ENCODE peak calls at places on chromosomes 7 and 10, in nine cellular contexts. D, I, N, F, B, Y, Q, E and J are unnamed samples.

GRCh38 chr10:44937201-44938005 is 22.2 kb upstream of the RASSF4 start:
- DNase-seq in D (no peak), I (no peak), N (no peak), F (no peak), B (peak), Y (peak), Q (peak), E (no peak), J (peak)

GRCh38 chr7:23909426-23909825 is 199.4 kb downstream of the STK31 start:
- DNase-seq in D (no peak), I (no peak), N (no peak), F (no peak), B (no peak), Y (no peak), Q (no peak), E (no peak), J (no peak)

GRCh38 chr7:64685741-64686140 is 19.8 kb downstream of the ZNF107 start:
- DNase-seq in D (no peak), I (no peak), N (no peak), F (no peak), B (no peak), Y (no peak), Q (no peak), E (no peak), J (no peak)

GRCh38 chr10:74855027-74855426 is 28.6 kb downstream of the KAT6B start:
- DNase-seq in D (no peak), I (no peak), N (no peak), F (no peak), B (no peak), Y (no peak), Q (no peak), E (no peak), J (peak)

GRCh38 chr7:23105086-23105643 is 420 bp upstream of the KLHL7 start:
- DNase-seq in D (no peak), I (no peak), N (no peak), F (no peak), B (no peak), Y (no peak), Q (no peak), E (no peak), J (peak)

GRCh38 chr7:47191876-47192291 is 390.0 kb downstream of the TNS3 start:
- DNase-seq in D (no peak), I (no peak), N (no peak), F (peak), B (no peak), Y (no peak), Q (no peak), E (no peak), J (no peak)

GRCh38 chr10:87761892-87762291 is 56.1 kb downstream of the ATAD1 start:
- DNase-seq in D (no peak), I (peak), N (no peak), F (no peak), B (peak), Y (peak), Q (peak), E (no peak), J (peak)

GRCh38 chr7:3589756-3590155 is 288.7 kb downstream of the SDK1 start:
- DNase-seq in D (no peak), I (no peak), N (no peak), F (no peak), B (no peak), Y (no peak), Q (no peak), E (no peak), J (no peak)

GRCh38 chr7:32179567-32179966 is 109.4 kb upstream of the PDE1C start:
- DNase-seq in D (no peak), I (no peak), N (no peak), F (no peak), B (peak), Y (peak), Q (no peak), E (no peak), J (peak)

GRCh38 chr7:74288034-74288881 is 949 bp upstream of the CLIP2 start:
- DNase-seq in D (no peak), I (no peak), N (no peak), F (no peak), B (peak), Y (peak), Q (no peak), E (no peak), J (peak)

GRCh38 chr10:43234471-43235041 is 32.3 kb downstream of the RASGEF1A start:
- DNase-seq in D (no peak), I (no peak), N (no peak), F (peak), B (no peak), Y (no peak), Q (no peak), E (no peak), J (no peak)

GRCh38 chr7:117012284-117013174 is 59.2 kb downstream of the ST7 start:
- DNase-seq in D (no peak), I (no peak), N (no peak), F (no peak), B (peak), Y (peak), Q (peak), E (peak), J (peak)

GRCh38 chr10:58052772-58053171 is 214.9 kb downstream of the IPMK start:
- DNase-seq in D (no peak), I (no peak), N (no peak), F (no peak), B (no peak), Y (no peak), Q (no peak), E (no peak), J (no peak)

GRCh38 chr7:96122746-96123145 is 199.2 kb downstream of the SLC25A13 start:
- DNase-seq in D (no peak), I (no peak), N (no peak), F (no peak), B (no peak), Y (peak), Q (no peak), E (no peak), J (no peak)

GRCh38 chr7:116730097-116731018 is 58.4 kb downstream of the MET start:
- DNase-seq in D (no peak), I (no peak), N (no peak), F (no peak), B (no peak), Y (no peak), Q (no peak), E (no peak), J (no peak)

GRCh38 chr10:10477859-10478258 is 539.8 kb upstream of the CELF2 start:
- DNase-seq in D (no peak), I (no peak), N (no peak), F (no peak), B (no peak), Y (no peak), Q (no peak), E (no peak), J (peak)

GRCh38 chr7:150988230-150989226 is 2.3 kb upstream of the NOS3 start:
- DNase-seq in D (peak), I (peak), N (peak), F (peak), B (peak), Y (no peak), Q (no peak), E (peak), J (peak)

GRCh38 chr7:25894002-25894901 is 257.7 kb upstream of the NFE2L3 start:
- DNase-seq in D (no peak), I (no peak), N (no peak), F (no peak), B (peak), Y (peak), Q (no peak), E (no peak), J (no peak)

GRCh38 chr7:7662527-7662926 is 22.0 kb downstream of the UMAD1 start:
- DNase-seq in D (no peak), I (no peak), N (no peak), F (no peak), B (no peak), Y (no peak), Q (no peak), E (peak), J (peak)

GRCh38 chr7:22718911-22719420 is 8.0 kb upstream of the IL6 start:
- DNase-seq in D (no peak), I (no peak), N (no peak), F (no peak), B (peak), Y (peak), Q (no peak), E (no peak), J (no peak)

GRCh38 chr7:42315096-42315495 is 78.1 kb upstream of the GLI3 start:
- DNase-seq in D (no peak), I (no peak), N (no peak), F (no peak), B (no peak), Y (peak), Q (no peak), E (no peak), J (peak)

GRCh38 chr7:88169717-88170320 is 50.0 kb downstream of the SRI start:
- DNase-seq in D (no peak), I (no peak), N (no peak), F (no peak), B (peak), Y (peak), Q (no peak), E (peak), J (peak)

GRCh38 chr7:121062684-121063279 is 74.3 kb downstream of the CPED1 start:
- DNase-seq in D (no peak), I (no peak), N (no peak), F (no peak), B (no peak), Y (no peak), Q (no peak), E (no peak), J (no peak)

GRCh38 chr7:374706-375490 is 84.9 kb downstream of the FOXL3 start:
- DNase-seq in D (no peak), I (no peak), N (no peak), F (peak), B (no peak), Y (no peak), Q (no peak), E (no peak), J (no peak)

GRCh38 chr7:5695037-5695708 is 86.3 kb downstream of the RNF216 start:
- DNase-seq in D (no peak), I (peak), N (peak), F (peak), B (peak), Y (peak), Q (peak), E (no peak), J (peak)

GRCh38 chr7:43647772-43648643 is 65.1 kb downstream of the STK17A start:
- DNase-seq in D (no peak), I (peak), N (no peak), F (peak), B (peak), Y (peak), Q (peak), E (peak), J (peak)

GRCh38 chr7:101220295-101220694 is 2.3 kb downstream of the ZNHIT1 start:
- DNase-seq in D (no peak), I (no peak), N (no peak), F (no peak), B (no peak), Y (no peak), Q (no peak), E (no peak), J (no peak)

GRCh38 chr10:103969857-103970627 is 3.1 kb downstream of the SLK start:
- DNase-seq in D (no peak), I (no peak), N (no peak), F (no peak), B (no peak), Y (no peak), Q (no peak), E (no peak), J (no peak)

GRCh38 chr10:11773777-11774441 is 31.7 kb downstream of the ECHDC3 start:
- DNase-seq in D (no peak), I (no peak), N (no peak), F (no peak), B (no peak), Y (no peak), Q (no peak), E (no peak), J (no peak)

GRCh38 chr7:151455690-151456089 is 15.7 kb upstream of the CRYGN start:
- DNase-seq in D (no peak), I (no peak), N (no peak), F (no peak), B (no peak), Y (no peak), Q (no peak), E (no peak), J (no peak)

GRCh38 chr10:75287697-75288096 is 51.9 kb upstream of the COMTD1 start:
- DNase-seq in D (no peak), I (no peak), N (no peak), F (no peak), B (no peak), Y (no peak), Q (no peak), E (no peak), J (no peak)

GRCh38 chr7:38833329-38833728 is 75.7 kb downstream of the VPS41 start:
- DNase-seq in D (no peak), I (no peak), N (no peak), F (no peak), B (no peak), Y (no peak), Q (no peak), E (no peak), J (no peak)

GRCh38 chr10:52696232-52696631 is 76.4 kb downstream of the MBL2 start:
- DNase-seq in D (no peak), I (no peak), N (no peak), F (no peak), B (no peak), Y (no peak), Q (no peak), E (no peak), J (no peak)

GRCh38 chr10:62724465-62724864 is 80.1 kb upstream of the ADO start:
- DNase-seq in D (no peak), I (no peak), N (no peak), F (no peak), B (no peak), Y (no peak), Q (no peak), E (no peak), J (no peak)

GRCh38 chr10:87842220-87842641 is 21.1 kb downstream of the KLLN start:
- DNase-seq in D (no peak), I (no peak), N (no peak), F (no peak), B (no peak), Y (peak), Q (peak), E (no peak), J (no peak)

GRCh38 chr7:50798126-50798525 is 15.4 kb upstream of the GRB10 start:
- DNase-seq in D (no peak), I (no peak), N (no peak), F (no peak), B (no peak), Y (no peak), Q (no peak), E (no peak), J (no peak)

GRCh38 chr10:63143984-63144383 is 10.9 kb downstream of the NRBF2 start:
- DNase-seq in D (no peak), I (no peak), N (no peak), F (no peak), B (no peak), Y (peak), Q (no peak), E (no peak), J (no peak)